ENCODE peak calls at places on chromosomes 7 and 10, in four cellular contexts. K is GM12878, T is K562, V is SK-N-SH. C is an unnamed sample.

GRCh38 chr10:78028438-78029293 is 649 bp downstream of the POLR3A start:
- DNase-seq in K (no peak), T (peak), V (no peak), C (peak)

GRCh38 chr10:4062751-4063150 is 277.7 kb upstream of the KLF6 start:
- DNase-seq in K (no peak), T (no peak), V (no peak), C (no peak)

GRCh38 chr10:128070161-128070560 is 56.1 kb downstream of the MKI67 start:
- DNase-seq in K (no peak), T (no peak), V (no peak), C (no peak)

GRCh38 chr10:84257343-84258020 is 12.6 kb downstream of the RGR start:
- DNase-seq in K (no peak), T (no peak), V (no peak), C (no peak)

GRCh38 chr10:16780338-16780880 is 36.8 kb downstream of the RSU1 start:
- DNase-seq in K (no peak), T (no peak), V (no peak), C (no peak)

GRCh38 chr10:93152136-93152535 is 78.4 kb downstream of the CYP26A1 start:
- DNase-seq in K (no peak), T (no peak), V (no peak), C (no peak)

GRCh38 chr7:1679326-1679965 is 9.4 kb downstream of the ELFN1 start:
- DNase-seq in K (no peak), T (no peak), V (peak), C (no peak)

GRCh38 chr10:60130130-60130579 is 223.8 kb upstream of the CCDC6 start:
- DNase-seq in K (no peak), T (peak), V (peak), C (peak)

GRCh38 chr10:126438407-126438783 is 50.1 kb upstream of the ADAM12 start:
- DNase-seq in K (no peak), T (no peak), V (no peak), C (no peak)

GRCh38 chr7:95011156-95011928 is 103.9 kb downstream of the PPP1R9A start:
- DNase-seq in K (no peak), T (no peak), V (no peak), C (no peak)

GRCh38 chr10:122475130-122475529 is 13.8 kb downstream of the HTRA1 start:
- DNase-seq in K (no peak), T (no peak), V (no peak), C (no peak)

GRCh38 chr7:39702133-39702532 is 78.8 kb downstream of the RALA start:
- DNase-seq in K (no peak), T (no peak), V (no peak), C (no peak)

GRCh38 chr7:155169081-155169480 is 99.0 kb downstream of the HTR5A start:
- DNase-seq in K (no peak), T (no peak), V (no peak), C (no peak)

GRCh38 chr10:108060246-108060645 is 895.7 kb upstream of the SORCS1 start:
- DNase-seq in K (no peak), T (no peak), V (no peak), C (no peak)

GRCh38 chr7:157521061-157521731 is 184.4 kb downstream of the DNAJB6 start:
- DNase-seq in K (no peak), T (no peak), V (no peak), C (peak)

GRCh38 chr10:124678566-124679240 is 65.5 kb downstream of the FAM53B start:
- DNase-seq in K (no peak), T (no peak), V (no peak), C (no peak)

GRCh38 chr10:70927221-70927943 is 39.0 kb upstream of the PCBD1 start:
- DNase-seq in K (no peak), T (no peak), V (peak), C (no peak)

GRCh38 chr10:58952747-58953466 is 223.5 kb upstream of the PHYHIPL start:
- DNase-seq in K (peak), T (peak), V (peak), C (peak)

GRCh38 chr7:121301441-121302213 is 27.2 kb upstream of the WNT16 start:
- DNase-seq in K (no peak), T (no peak), V (no peak), C (no peak)

GRCh38 chr10:4698075-4698474 is 127.9 kb upstream of the AKR1E2 start:
- DNase-seq in K (no peak), T (no peak), V (no peak), C (no peak)

GRCh38 chr10:94279835-94280709 is 82.7 kb downstream of the NOC3L start:
- DNase-seq in K (peak), T (peak), V (peak), C (peak)

GRCh38 chr10:131722525-131723264 is 178.1 kb upstream of the PPP2R2D start:
- DNase-seq in K (no peak), T (no peak), V (no peak), C (no peak)

GRCh38 chr10:29794776-29795635 is 160.2 kb upstream of the SVIL start:
- DNase-seq in K (no peak), T (no peak), V (no peak), C (no peak)

GRCh38 chr10:100006241-100006886 is 3.4 kb downstream of the DNMBP start:
- DNase-seq in K (peak), T (peak), V (no peak), C (no peak)

GRCh38 chr7:100705341-100705752 is 574 bp upstream of the POP7 start:
- DNase-seq in K (peak), T (peak), V (peak), C (peak)

GRCh38 chr10:6195891-6196290 is 6.8 kb upstream of the PFKFB3 start:
- DNase-seq in K (no peak), T (no peak), V (no peak), C (no peak)

GRCh38 chr10:49268185-49268584 is 30.8 kb upstream of the C10orf71 start:
- DNase-seq in K (no peak), T (no peak), V (no peak), C (no peak)

GRCh38 chr10:94076325-94076841 is 82.7 kb downstream of the PLCE1 start:
- DNase-seq in K (no peak), T (no peak), V (peak), C (no peak)

GRCh38 chr7:128406986-128407589 is 2.7 kb downstream of the IMPDH1 start:
- DNase-seq in K (no peak), T (no peak), V (peak), C (no peak)

GRCh38 chr10:60809157-60809556 is 30.9 kb downstream of the CDK1 start:
- DNase-seq in K (no peak), T (no peak), V (no peak), C (no peak)

GRCh38 chr10:79049931-79050895 is 18.6 kb upstream of the ZMIZ1 start:
- DNase-seq in K (no peak), T (no peak), V (no peak), C (peak)

GRCh38 chr7:13911920-13912319 is 77.5 kb downstream of the ETV1 start:
- DNase-seq in K (no peak), T (no peak), V (no peak), C (no peak)

GRCh38 chr7:92560602-92561001 is 29.6 kb downstream of the FAM133B start:
- DNase-seq in K (no peak), T (no peak), V (no peak), C (no peak)

GRCh38 chr7:151395036-151395367 is 14.8 kb downstream of the WDR86 start:
- DNase-seq in K (no peak), T (peak), V (no peak), C (no peak)

GRCh38 chr10:21090609-21091082 is 193.5 kb upstream of the NEBL start:
- DNase-seq in K (no peak), T (no peak), V (no peak), C (no peak)
- TF ChIP-seq USF1 in K (no peak), T (no peak), V (no peak), C (no peak)

DNA sequence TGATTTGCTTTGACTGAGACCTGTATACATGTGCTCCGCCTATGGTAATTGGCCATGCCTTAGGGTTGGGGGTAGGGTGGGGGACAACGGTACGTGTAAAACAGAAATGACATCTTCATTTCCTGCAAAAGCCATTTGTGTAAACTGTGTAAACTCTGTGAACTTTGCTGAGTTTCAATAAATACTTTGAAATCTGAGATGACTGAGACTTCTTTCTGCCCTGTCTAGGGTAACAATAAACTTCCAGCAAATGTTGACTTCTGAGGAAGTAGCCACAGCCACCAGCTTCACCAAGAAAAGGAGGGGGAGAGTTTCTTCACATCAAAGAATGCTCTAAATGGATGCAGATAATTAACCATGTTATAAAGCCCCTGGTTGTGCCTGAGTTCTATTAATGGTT is 169.8 kb downstream of the ZNF365 start:
- DNase-seq in K (no peak), T (no peak), V (no peak), C (no peak)
- TF ChIP-seq USF1 in K (no peak), T (no peak), V (no peak), C (no peak)

GRCh38 chr7:98138679-98139078 is 32.0 kb downstream of the LMTK2 start:
- DNase-seq in K (no peak), T (no peak), V (no peak), C (no peak)
- TF ChIP-seq USF1 in K (no peak), T (no peak), V (no peak), C (no peak)

GRCh38 chr7:37826825-37827224 is 21.6 kb upstream of the NME8 start:
- DNase-seq in K (no peak), T (no peak), V (no peak), C (no peak)
- TF ChIP-seq USF1 in K (no peak), T (no peak), V (no peak), C (no peak)

GRCh38 chr10:69243817-69244216 is 23.7 kb downstream of the HKDC1 start:
- DNase-seq in K (no peak), T (no peak), V (no peak), C (no peak)

GRCh38 chr10:69240455-69240854 is 20.3 kb downstream of the HKDC1 start:
- DNase-seq in K (no peak), T (no peak), V (no peak), C (no peak)

GRCh38 chr10:69242037-69242843 is 22.1 kb downstream of the HKDC1 start:
- DNase-seq in K (no peak), T (peak), V (no peak), C (no peak)

GRCh38 chr10:69241575-69241974 is 21.4 kb downstream of the HKDC1 start:
- DNase-seq in K (no peak), T (no peak), V (no peak), C (no peak)

DNA sequence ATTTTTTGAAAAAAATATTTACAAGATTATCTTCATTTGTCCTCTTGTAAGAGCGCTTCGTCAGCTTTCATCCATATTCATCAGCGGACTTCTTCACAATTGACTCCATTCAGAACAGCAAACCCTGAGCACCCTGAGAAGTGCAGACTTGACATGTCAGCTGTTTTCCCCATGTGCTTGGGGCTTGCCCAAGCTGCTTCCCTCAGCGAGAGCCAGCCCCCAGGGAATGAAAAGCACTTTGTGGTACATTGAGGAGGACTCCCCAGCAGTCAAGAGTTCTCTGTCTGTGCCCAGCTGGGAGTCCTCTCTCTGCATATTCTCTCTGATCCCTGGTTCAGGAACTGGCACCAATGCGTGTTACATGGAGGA is 22.7 kb downstream of the HKDC1 start:
- DNase-seq in K (no peak), T (no peak), V (no peak), C (no peak)
- TF ChIP-seq USF1 in K (no peak), T (no peak), V (no peak), C (no peak)

DNA sequence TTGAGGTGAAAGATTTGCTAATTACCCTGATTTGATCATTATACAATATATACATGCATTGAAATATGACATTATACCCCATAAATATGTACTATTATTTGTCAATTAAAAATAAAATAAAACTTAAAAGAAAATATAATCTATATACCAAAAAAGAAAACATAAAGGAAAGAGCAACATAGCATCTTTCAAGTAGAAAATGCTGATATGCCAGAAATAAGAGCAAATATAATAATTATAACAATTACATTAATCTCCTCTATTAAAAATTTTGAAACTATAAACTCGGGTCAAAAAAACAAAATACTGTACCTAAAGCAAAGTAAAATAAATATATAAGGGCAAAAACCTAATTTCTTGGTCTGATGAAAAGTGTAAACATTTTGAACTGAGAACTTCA is 209.3 kb upstream of the PDE1C start:
- DNase-seq in K (no peak), T (no peak), V (no peak), C (no peak)
- TF ChIP-seq USF1 in K (no peak), T (no peak), V (no peak), C (no peak)

GRCh38 chr10:44005788-44006099 is 357.1 kb upstream of the ZNF32 start:
- DNase-seq in K (no peak), T (no peak), V (no peak), C (no peak)

GRCh38 chr10:44008270-44008916 is 359.7 kb upstream of the ZNF32 start:
- DNase-seq in K (peak), T (no peak), V (no peak), C (no peak)

GRCh38 chr10:44006826-44007225 is 358.1 kb upstream of the ZNF32 start:
- DNase-seq in K (no peak), T (no peak), V (no peak), C (no peak)

GRCh38 chr10:44008917-44009620 is 360.4 kb upstream of the ZNF32 start:
- DNase-seq in K (peak), T (no peak), V (no peak), C (no peak)

DNA sequence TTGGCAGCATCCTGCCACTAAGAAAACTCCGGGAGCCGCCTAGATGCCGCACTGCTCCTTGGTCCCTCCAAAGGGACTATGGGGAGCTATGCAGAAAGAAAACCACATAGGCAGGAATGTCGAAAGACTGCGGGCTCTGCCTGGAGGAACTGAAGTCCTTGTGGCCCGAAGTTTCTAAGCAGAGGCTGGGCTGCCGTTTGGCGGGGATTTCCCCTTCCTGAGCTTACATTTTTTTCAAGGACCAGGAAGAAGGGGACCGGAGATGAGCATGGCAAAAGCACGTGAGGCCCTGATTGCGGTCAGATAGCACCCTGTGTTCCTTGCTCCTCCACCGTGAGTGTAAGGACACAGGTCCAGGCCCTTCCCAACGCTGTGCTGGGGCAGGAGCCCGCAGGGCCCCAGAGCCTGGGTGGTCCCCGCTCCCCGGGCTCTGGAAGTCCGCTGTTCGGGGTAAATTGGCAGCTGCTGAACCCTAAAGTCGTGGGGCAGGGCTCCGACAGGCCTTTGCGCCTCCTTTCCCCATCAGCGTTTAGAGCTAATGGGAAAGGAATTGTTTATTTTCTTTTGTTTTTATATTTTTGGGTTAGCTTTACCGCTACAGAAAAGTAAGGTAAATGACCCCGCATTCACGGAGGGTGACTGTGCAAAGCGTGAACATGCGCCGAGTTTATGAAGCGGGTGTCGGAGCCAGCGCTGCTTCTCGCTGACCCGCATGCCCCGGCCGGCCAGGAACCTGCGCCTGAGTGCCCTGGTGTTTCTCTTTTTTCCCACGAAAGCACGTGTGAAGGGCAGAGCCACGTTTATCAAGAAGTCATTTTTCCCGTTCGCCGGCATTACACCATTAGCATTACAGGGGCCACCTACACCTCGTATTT is 356.5 kb upstream of the ZNF32 start:
- DNase-seq in K (no peak), T (no peak), V (no peak), C (no peak)
- TF ChIP-seq USF1 in K (no peak), T (no peak), V (no peak), C (no peak)

GRCh38 chr7:46651070-46651469 is 730.0 kb upstream of the IGFBP3 start:
- DNase-seq in K (no peak), T (no peak), V (no peak), C (no peak)

GRCh38 chr7:46653848-46654247 is 732.8 kb upstream of the IGFBP3 start:
- DNase-seq in K (no peak), T (no peak), V (no peak), C (no peak)

GRCh38 chr7:46652317-46652716 is 731.2 kb upstream of the IGFBP3 start:
- DNase-seq in K (no peak), T (no peak), V (no peak), C (no peak)

GRCh38 chr7:46651561-46652088 is 730.6 kb upstream of the IGFBP3 start:
- DNase-seq in K (peak), T (no peak), V (no peak), C (no peak)

DNA sequence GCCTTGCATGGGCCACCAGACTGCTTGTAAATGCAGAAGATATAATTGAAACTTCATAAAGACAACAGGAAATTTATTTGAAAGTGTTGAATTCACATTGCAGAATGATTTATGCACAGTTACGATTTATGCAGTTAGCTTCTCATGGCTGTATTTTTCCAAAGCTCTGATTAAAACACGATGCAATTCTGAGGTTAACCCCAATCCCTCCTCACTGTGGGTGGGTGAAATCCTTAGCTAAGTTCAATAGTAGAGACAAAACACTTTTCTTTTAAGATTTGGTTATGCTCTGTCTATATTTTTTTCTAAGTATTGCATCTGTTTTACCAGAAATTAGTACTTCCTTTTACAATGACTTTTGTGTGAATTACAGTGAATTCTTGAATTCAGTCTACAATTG is 728.8 kb upstream of the IGFBP3 start:
- DNase-seq in K (no peak), T (no peak), V (no peak), C (no peak)
- TF ChIP-seq USF1 in K (no peak), T (no peak), V (no peak), C (no peak)

GRCh38 chr7:29607889-29608288 is 44.3 kb downstream of the PRR15 start:
- DNase-seq in K (no peak), T (no peak), V (no peak), C (no peak)

GRCh38 chr7:29610031-29610490 is 46.4 kb downstream of the PRR15 start:
- DNase-seq in K (no peak), T (no peak), V (no peak), C (no peak)

GRCh38 chr7:29607259-29607658 is 43.6 kb downstream of the PRR15 start:
- DNase-seq in K (no peak), T (no peak), V (no peak), C (no peak)

GRCh38 chr7:29606830-29607229 is 43.2 kb downstream of the PRR15 start:
- DNase-seq in K (no peak), T (no peak), V (no peak), C (no peak)

DNA sequence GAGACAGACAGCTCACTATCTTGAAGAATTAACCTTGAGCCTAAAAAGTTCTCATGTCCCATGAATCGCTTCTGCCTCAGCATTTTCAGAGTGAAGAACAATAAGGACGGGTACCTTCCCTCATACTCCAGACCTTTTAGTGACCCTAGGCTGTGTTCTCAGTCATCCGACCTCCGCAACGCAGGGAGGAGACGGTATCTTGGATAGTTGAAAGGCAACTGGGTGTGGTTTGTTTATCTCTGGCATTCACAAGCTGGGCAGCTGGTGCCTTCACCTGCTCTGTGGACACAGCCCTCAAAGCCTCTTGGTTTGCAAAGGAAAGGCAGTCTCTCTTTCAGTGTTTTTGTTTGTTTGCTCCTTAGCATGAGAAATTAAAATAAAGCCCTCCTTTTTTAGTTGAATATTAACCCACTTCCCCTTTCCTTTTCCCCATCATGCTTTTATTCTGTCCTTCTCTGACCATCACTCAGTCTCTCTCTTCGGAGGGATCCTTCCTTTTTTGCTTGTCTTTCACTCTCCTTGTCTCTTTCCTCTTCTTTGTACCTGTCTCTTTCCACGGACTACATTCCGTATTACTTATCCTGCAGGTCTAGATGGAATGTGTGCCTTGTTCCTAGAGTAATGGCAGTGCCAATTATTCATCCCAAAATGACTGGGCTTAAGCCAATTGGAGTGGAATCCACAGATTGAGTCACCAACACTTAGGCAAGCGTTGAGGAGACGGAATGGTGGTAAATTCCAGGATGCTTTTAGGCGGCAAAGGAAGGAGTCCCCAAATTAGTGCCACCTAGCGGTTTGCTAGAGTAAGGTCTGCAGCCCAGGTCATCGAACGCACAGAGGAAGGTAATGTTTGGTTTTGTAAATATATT is 45.8 kb downstream of the PRR15 start:
- DNase-seq in K (no peak), T (peak), V (no peak), C (peak)
- TF ChIP-seq USF1 in K (no peak), T (no peak), V (no peak), C (no peak)

C was measured in WTC11.